ENCODE peak calls at places on chromosomes 4 and X, in five cellular contexts. W, C, V, U and I are unnamed samples.

GRCh38 chrX:68929332-68930150 is 100.7 kb downstream of the EFNB1 start:
- DNase-seq in C (no peak), U (peak; percentile 58), W (no peak), V (no peak), I (no peak)

GRCh38 chr4:35934370-35934981 is 309.8 kb downstream of the ARAP2 start:
- DNase-seq in U (peak; percentile 34), V (no peak), W (no peak), C (no peak), I (no peak)

GRCh38 chr4:6195602-6196319 is 4.6 kb downstream of the JAKMIP1 start:
- DNase-seq in W (no peak), V (no peak), U (no peak), C (no peak), I (no peak)

GRCh38 chr4:106140601-106141000 is 175.4 kb downstream of the TBCK start:
- DNase-seq in W (no peak), C (no peak), V (no peak), U (no peak), I (no peak)

GRCh38 chrX:48538641-48539344 is 721 bp upstream of the TBC1D25 start:
- DNase-seq in V (no peak), W (no peak), C (no peak), U (no peak), I (no peak)

GRCh38 chr4:48949518-48950207 is 36.4 kb upstream of the CWH43 start:
- DNase-seq in V (no peak), U (no peak), W (no peak), C (no peak), I (no peak)

GRCh38 chrX:81377329-81377728 is 175.4 kb downstream of the SH3BGRL start:
- DNase-seq in V (no peak), U (peak; percentile 20), W (no peak), C (no peak), I (no peak)

GRCh38 chr4:163755013-163755412 is 260.5 kb downstream of the TMA16 start:
- DNase-seq in U (peak; percentile 11), V (no peak), W (no peak), C (no peak), I (no peak)

GRCh38 chr4:99300934-99301333 is 10.1 kb upstream of the ADH1A start:
- DNase-seq in U (peak; percentile 92), V (no peak), C (no peak), W (no peak), I (no peak)

GRCh38 chrX:4622768-4623167 is 909.3 kb upstream of the PRKX start:
- DNase-seq in W (no peak), U (no peak), C (no peak), V (no peak), I (no peak)

GRCh38 chr4:98639523-98639922 is 18.9 kb downstream of the TSPAN5 start:
- DNase-seq in V (no peak), U (no peak), W (no peak), C (no peak), I (no peak)

GRCh38 chr4:81030617-81031388 is at the start of gene BMP3:
- DNase-seq in U (no peak), V (no peak), C (no peak), W (no peak), I (no peak)

GRCh38 chrX:92283298-92283697 is 504.1 kb downstream of the PCDH11X start:
- DNase-seq in W (no peak), V (no peak), C (no peak), U (no peak), I (no peak)

GRCh38 chr4:35229021-35229420 is 1015.3 kb downstream of the ARAP2 start:
- DNase-seq in V (no peak), C (no peak), U (no peak), W (no peak), I (no peak)

GRCh38 chr4:67131224-67131623 is 414.1 kb downstream of the CENPC start:
- DNase-seq in W (no peak), C (no peak), V (no peak), U (no peak), I (no peak)

GRCh38 chr4:127421418-127421817 is 211.3 kb upstream of the INTU start:
- DNase-seq in V (no peak), W (no peak), C (no peak), U (no peak), I (no peak)

GRCh38 chr4:69032847-69033638 is 63.2 kb upstream of the UGT2B7 start:
- DNase-seq in V (no peak), U (no peak), C (no peak), W (no peak), I (no peak)

GRCh38 chr4:134122903-134123302 is 78.7 kb downstream of the PABPC4L start:
- DNase-seq in W (no peak), U (no peak), C (no peak), V (no peak), I (no peak)

GRCh38 chrX:150697641-150698040 is 4.4 kb downstream of the MTMR1 start:
- DNase-seq in U (no peak), V (no peak), C (no peak), W (peak; percentile 49), I (peak; percentile 35)

GRCh38 chr4:108484187-108484586 is 136.2 kb upstream of the RPL34 start:
- DNase-seq in W (no peak), V (no peak), C (no peak), U (no peak), I (no peak)

GRCh38 chrX:69387559-69388487 is 116.3 kb upstream of the NALF2 start:
- DNase-seq in W (peak; percentile 3), C (peak; percentile 35), U (peak; percentile 8), V (peak; percentile 19), I (no peak)